ENCODE peak calls at places on chromosomes 3 and 15, in six cellular contexts. One of them, this sample, is unnamed.

GRCh38 chr3:170038434-170039110 is 777 bp downstream of the GPR160 start:
- DNase-seq in GM13977: peak; percentile 41
- DNase-seq in nephron progenitor cell: peak; percentile 42
- DNase-seq in neural progenitor cell: peak; percentile 66
- DNase-seq in heart right ventricle: no peak
- DNase-seq in activated B cell treated with CpG ODN at 0.5 μM for 24 hours: peak; percentile 51
- DNase-seq in this sample: peak; percentile 56

GRCh38 chr15:63503739-63504246 is 600 bp upstream of the USP3 start:
- DNase-seq in GM13977: peak; percentile 37
- DNase-seq in nephron progenitor cell: peak; percentile 23
- DNase-seq in neural progenitor cell: no peak
- DNase-seq in heart right ventricle: peak; percentile 73
- DNase-seq in activated B cell treated with CpG ODN at 0.5 μM for 24 hours: no peak
- DNase-seq in this sample: peak; percentile 49

GRCh38 chr15:98147415-98147814 is 186.9 kb downstream of the ARRDC4 start:
- DNase-seq in GM13977: no peak
- DNase-seq in nephron progenitor cell: no peak
- DNase-seq in neural progenitor cell: no peak
- DNase-seq in heart right ventricle: no peak
- DNase-seq in activated B cell treated with CpG ODN at 0.5 μM for 24 hours: no peak
- DNase-seq in this sample: no peak

GRCh38 chr15:67407709-67408257 is 113.1 kb upstream of the C15orf61 start:
- DNase-seq in GM13977: no peak
- DNase-seq in nephron progenitor cell: no peak
- DNase-seq in neural progenitor cell: no peak
- DNase-seq in heart right ventricle: no peak
- DNase-seq in activated B cell treated with CpG ODN at 0.5 μM for 24 hours: no peak
- DNase-seq in this sample: no peak

GRCh38 chr15:31091531-31091930 is 10.0 kb downstream of the TRPM1 start:
- DNase-seq in GM13977: no peak
- DNase-seq in nephron progenitor cell: no peak
- DNase-seq in neural progenitor cell: no peak
- DNase-seq in heart right ventricle: no peak
- DNase-seq in activated B cell treated with CpG ODN at 0.5 μM for 24 hours: no peak
- DNase-seq in this sample: no peak

GRCh38 chr3:127822166-127822835 is at the start of gene MGLL:
- DNase-seq in GM13977: peak; percentile 48
- DNase-seq in nephron progenitor cell: peak; percentile 55
- DNase-seq in neural progenitor cell: peak; percentile 49
- DNase-seq in heart right ventricle: peak; percentile 51
- DNase-seq in activated B cell treated with CpG ODN at 0.5 μM for 24 hours: peak; percentile 35
- DNase-seq in this sample: no peak

GRCh38 chr15:52206446-52206845 is 15.3 kb upstream of the GNB5 start:
- DNase-seq in GM13977: no peak
- DNase-seq in nephron progenitor cell: no peak
- DNase-seq in neural progenitor cell: no peak
- DNase-seq in heart right ventricle: no peak
- DNase-seq in activated B cell treated with CpG ODN at 0.5 μM for 24 hours: no peak
- DNase-seq in this sample: no peak

GRCh38 chr3:23085256-23085655 is 117.9 kb upstream of the UBE2E2 start:
- DNase-seq in GM13977: no peak
- DNase-seq in nephron progenitor cell: no peak
- DNase-seq in neural progenitor cell: no peak
- DNase-seq in heart right ventricle: no peak
- DNase-seq in activated B cell treated with CpG ODN at 0.5 μM for 24 hours: no peak
- DNase-seq in this sample: no peak

GRCh38 chr3:70108546-70108945 is 109.0 kb downstream of the SAMMSON start:
- DNase-seq in GM13977: no peak
- DNase-seq in nephron progenitor cell: no peak
- DNase-seq in neural progenitor cell: peak; percentile 45
- DNase-seq in heart right ventricle: no peak
- DNase-seq in activated B cell treated with CpG ODN at 0.5 μM for 24 hours: no peak
- DNase-seq in this sample: no peak

GRCh38 chr3:55198554-55198953 is 270.7 kb upstream of the LRTM1 start:
- DNase-seq in GM13977: no peak
- DNase-seq in nephron progenitor cell: no peak
- DNase-seq in neural progenitor cell: no peak
- DNase-seq in heart right ventricle: no peak
- DNase-seq in activated B cell treated with CpG ODN at 0.5 μM for 24 hours: no peak
- DNase-seq in this sample: no peak

GRCh38 chr15:99057020-99057419 is 47.9 kb upstream of the SYNM start:
- DNase-seq in GM13977: no peak
- DNase-seq in nephron progenitor cell: no peak
- DNase-seq in neural progenitor cell: peak; percentile 31
- DNase-seq in heart right ventricle: no peak
- DNase-seq in activated B cell treated with CpG ODN at 0.5 μM for 24 hours: no peak
- DNase-seq in this sample: no peak

GRCh38 chr3:10470120-10470665 is 35.2 kb downstream of the ATP2B2 start:
- DNase-seq in GM13977: no peak
- DNase-seq in nephron progenitor cell: no peak
- DNase-seq in neural progenitor cell: no peak
- DNase-seq in heart right ventricle: no peak
- DNase-seq in activated B cell treated with CpG ODN at 0.5 μM for 24 hours: no peak
- DNase-seq in this sample: no peak

GRCh38 chr15:66740802-66741201 is 38.8 kb downstream of the SMAD6 start:
- DNase-seq in GM13977: no peak
- DNase-seq in nephron progenitor cell: no peak
- DNase-seq in neural progenitor cell: no peak
- DNase-seq in heart right ventricle: no peak
- DNase-seq in activated B cell treated with CpG ODN at 0.5 μM for 24 hours: no peak
- DNase-seq in this sample: no peak

GRCh38 chr3:195770081-195770840 is 41.5 kb downstream of the MUC4 start:
- DNase-seq in GM13977: no peak
- DNase-seq in nephron progenitor cell: no peak
- DNase-seq in neural progenitor cell: no peak
- DNase-seq in heart right ventricle: no peak
- DNase-seq in activated B cell treated with CpG ODN at 0.5 μM for 24 hours: no peak
- DNase-seq in this sample: peak; percentile 41

GRCh38 chr15:27686376-27686775 is 412.7 kb downstream of the OCA2 start:
- DNase-seq in GM13977: no peak
- DNase-seq in nephron progenitor cell: no peak
- DNase-seq in neural progenitor cell: no peak
- DNase-seq in heart right ventricle: no peak
- DNase-seq in activated B cell treated with CpG ODN at 0.5 μM for 24 hours: no peak
- DNase-seq in this sample: no peak

GRCh38 chr15:29822685-29823459 is 604 bp upstream of the TJP1 start:
- DNase-seq in GM13977: no peak
- DNase-seq in nephron progenitor cell: peak; percentile 64
- DNase-seq in neural progenitor cell: peak; percentile 31
- DNase-seq in heart right ventricle: peak; percentile 80
- DNase-seq in activated B cell treated with CpG ODN at 0.5 μM for 24 hours: no peak
- DNase-seq in this sample: no peak

GRCh38 chr3:168996622-168997021 is 666.9 kb downstream of the MECOM start:
- DNase-seq in GM13977: no peak
- DNase-seq in nephron progenitor cell: no peak
- DNase-seq in neural progenitor cell: no peak
- DNase-seq in heart right ventricle: no peak
- DNase-seq in activated B cell treated with CpG ODN at 0.5 μM for 24 hours: no peak
- DNase-seq in this sample: no peak

GRCh38 chr15:90496791-90497190 is 32.9 kb upstream of the CRTC3 start:
- DNase-seq in GM13977: no peak
- DNase-seq in nephron progenitor cell: no peak
- DNase-seq in neural progenitor cell: no peak
- DNase-seq in heart right ventricle: no peak
- DNase-seq in activated B cell treated with CpG ODN at 0.5 μM for 24 hours: no peak
- DNase-seq in this sample: no peak

GRCh38 chr3:133152821-133153220 is 114.6 kb downstream of the TMEM108 start:
- DNase-seq in GM13977: no peak
- DNase-seq in nephron progenitor cell: no peak
- DNase-seq in neural progenitor cell: no peak
- DNase-seq in heart right ventricle: no peak
- DNase-seq in activated B cell treated with CpG ODN at 0.5 μM for 24 hours: no peak
- DNase-seq in this sample: no peak

GRCh38 chr15:27017168-27017809 is 46.3 kb downstream of the GABRG3 start:
- DNase-seq in GM13977: peak; percentile 38
- DNase-seq in nephron progenitor cell: peak; percentile 85
- DNase-seq in neural progenitor cell: peak; percentile 84
- DNase-seq in heart right ventricle: no peak
- DNase-seq in activated B cell treated with CpG ODN at 0.5 μM for 24 hours: no peak
- DNase-seq in this sample: peak; percentile 64

GRCh38 chr3:43034911-43035310 is 55.8 kb downstream of the GASK1A start:
- DNase-seq in GM13977: no peak
- DNase-seq in nephron progenitor cell: no peak
- DNase-seq in neural progenitor cell: no peak
- DNase-seq in heart right ventricle: no peak
- DNase-seq in activated B cell treated with CpG ODN at 0.5 μM for 24 hours: no peak
- DNase-seq in this sample: no peak

GRCh38 chr15:40105517-40106202 is 3.0 kb downstream of the BMF start:
- DNase-seq in GM13977: peak; percentile 80
- DNase-seq in nephron progenitor cell: no peak
- DNase-seq in neural progenitor cell: no peak
- DNase-seq in heart right ventricle: no peak
- DNase-seq in activated B cell treated with CpG ODN at 0.5 μM for 24 hours: peak; percentile 54
- DNase-seq in this sample: peak; percentile 72

DNA sequence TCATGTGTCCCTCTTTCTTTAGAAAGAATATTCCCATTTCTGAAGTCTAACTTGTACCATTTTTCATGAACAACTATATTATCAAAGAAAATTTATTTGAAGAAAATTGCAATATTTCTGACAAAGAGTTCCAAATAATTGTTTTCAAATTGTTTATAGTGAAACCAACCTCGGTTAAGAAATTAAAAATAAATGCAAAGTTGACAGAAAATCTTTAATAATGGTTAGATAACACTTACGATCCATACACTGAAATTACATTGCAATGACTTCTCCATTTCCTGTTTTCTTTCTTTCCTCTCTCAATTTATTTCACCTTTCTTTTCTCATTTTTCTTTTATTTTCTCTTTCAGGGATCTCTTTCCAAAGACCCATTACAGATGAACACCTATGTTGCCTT is 125.1 kb downstream of the STAC start:
- DNase-seq in GM13977: no peak
- DNase-seq in nephron progenitor cell: no peak
- DNase-seq in neural progenitor cell: no peak
- DNase-seq in heart right ventricle: no peak
- DNase-seq in activated B cell treated with CpG ODN at 0.5 μM for 24 hours: no peak
- DNase-seq in this sample: no peak
- TF ChIP-seq CTCF in GM13977: no peak
- TF ChIP-seq CTCF in nephron progenitor cell: no peak
- TF ChIP-seq CTCF in neural progenitor cell: no peak
- TF ChIP-seq CTCF in heart right ventricle: no peak
- TF ChIP-seq CTCF in activated B cell treated with CpG ODN at 0.5 μM for 24 hours: no peak
- TF ChIP-seq CTCF in this sample: no peak

DNA sequence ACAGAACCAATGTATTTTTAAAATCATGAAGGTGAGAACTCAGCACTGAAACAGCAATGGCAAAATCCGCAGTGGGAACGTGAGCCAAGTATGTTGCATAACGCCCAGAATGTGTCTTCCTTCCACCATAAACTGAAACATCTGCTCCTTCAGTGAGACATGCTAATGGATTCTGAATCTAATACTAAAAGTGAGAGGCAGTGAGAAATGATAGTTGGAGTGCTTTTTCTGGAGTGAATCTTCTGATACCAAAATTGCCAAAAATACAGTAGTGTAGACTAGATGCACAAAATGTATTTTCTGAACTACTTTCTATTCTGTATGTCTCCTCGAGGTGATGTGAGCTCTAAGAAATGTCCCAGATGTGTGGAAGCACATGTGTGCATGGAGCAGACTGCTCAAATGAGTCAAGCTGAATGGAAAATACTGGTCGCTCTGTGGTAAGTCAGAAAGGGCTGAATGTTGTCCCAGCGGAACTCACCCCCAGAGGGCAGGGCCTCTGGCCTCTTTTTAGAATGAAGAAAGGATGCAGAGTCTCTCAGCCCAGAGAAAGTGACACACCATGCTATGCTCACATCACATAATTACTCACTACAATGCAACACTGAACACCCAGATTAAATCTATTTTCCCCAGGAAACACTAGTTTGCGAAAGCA is 73.0 kb downstream of the ATP10A start:
- DNase-seq in GM13977: no peak
- DNase-seq in nephron progenitor cell: no peak
- DNase-seq in neural progenitor cell: no peak
- DNase-seq in heart right ventricle: peak; percentile 54
- DNase-seq in activated B cell treated with CpG ODN at 0.5 μM for 24 hours: no peak
- DNase-seq in this sample: no peak
- TF ChIP-seq CTCF in GM13977: no peak
- TF ChIP-seq CTCF in nephron progenitor cell: no peak
- TF ChIP-seq CTCF in neural progenitor cell: no peak
- TF ChIP-seq CTCF in heart right ventricle: no peak
- TF ChIP-seq CTCF in activated B cell treated with CpG ODN at 0.5 μM for 24 hours: no peak
- TF ChIP-seq CTCF in this sample: no peak

GRCh38 chr3:63661242-63661641 is 8.8 kb downstream of the SNTN start:
- DNase-seq in GM13977: no peak
- DNase-seq in nephron progenitor cell: no peak
- DNase-seq in neural progenitor cell: no peak
- DNase-seq in heart right ventricle: no peak
- DNase-seq in activated B cell treated with CpG ODN at 0.5 μM for 24 hours: no peak
- DNase-seq in this sample: no peak
- TF ChIP-seq CTCF in GM13977: peak; percentile 16
- TF ChIP-seq CTCF in nephron progenitor cell: no peak
- TF ChIP-seq CTCF in neural progenitor cell: no peak
- TF ChIP-seq CTCF in heart right ventricle: no peak
- TF ChIP-seq CTCF in activated B cell treated with CpG ODN at 0.5 μM for 24 hours: no peak
- TF ChIP-seq CTCF in this sample: no peak

GRCh38 chr3:126525091-126525852 is 1.3 kb downstream of the CHST13 start:
- DNase-seq in GM13977: no peak
- DNase-seq in nephron progenitor cell: no peak
- DNase-seq in neural progenitor cell: no peak
- DNase-seq in heart right ventricle: no peak
- DNase-seq in activated B cell treated with CpG ODN at 0.5 μM for 24 hours: no peak
- DNase-seq in this sample: no peak

GRCh38 chr3:126525853-126526667 is 2.1 kb downstream of the CHST13 start:
- DNase-seq in GM13977: no peak
- DNase-seq in nephron progenitor cell: no peak
- DNase-seq in neural progenitor cell: no peak
- DNase-seq in heart right ventricle: no peak
- DNase-seq in activated B cell treated with CpG ODN at 0.5 μM for 24 hours: no peak
- DNase-seq in this sample: no peak

GRCh38 chr3:126524429-126524988 is 554 bp downstream of the CHST13 start:
- DNase-seq in GM13977: no peak
- DNase-seq in nephron progenitor cell: no peak
- DNase-seq in neural progenitor cell: no peak
- DNase-seq in heart right ventricle: no peak
- DNase-seq in activated B cell treated with CpG ODN at 0.5 μM for 24 hours: no peak
- DNase-seq in this sample: no peak

GRCh38 chr3:126522363-126522788 is 1.6 kb upstream of the CHST13 start:
- DNase-seq in GM13977: peak; percentile 83
- DNase-seq in nephron progenitor cell: peak; percentile 78
- DNase-seq in neural progenitor cell: peak; percentile 80
- DNase-seq in heart right ventricle: peak; percentile 39
- DNase-seq in activated B cell treated with CpG ODN at 0.5 μM for 24 hours: peak; percentile 37
- DNase-seq in this sample: peak; percentile 82

DNA sequence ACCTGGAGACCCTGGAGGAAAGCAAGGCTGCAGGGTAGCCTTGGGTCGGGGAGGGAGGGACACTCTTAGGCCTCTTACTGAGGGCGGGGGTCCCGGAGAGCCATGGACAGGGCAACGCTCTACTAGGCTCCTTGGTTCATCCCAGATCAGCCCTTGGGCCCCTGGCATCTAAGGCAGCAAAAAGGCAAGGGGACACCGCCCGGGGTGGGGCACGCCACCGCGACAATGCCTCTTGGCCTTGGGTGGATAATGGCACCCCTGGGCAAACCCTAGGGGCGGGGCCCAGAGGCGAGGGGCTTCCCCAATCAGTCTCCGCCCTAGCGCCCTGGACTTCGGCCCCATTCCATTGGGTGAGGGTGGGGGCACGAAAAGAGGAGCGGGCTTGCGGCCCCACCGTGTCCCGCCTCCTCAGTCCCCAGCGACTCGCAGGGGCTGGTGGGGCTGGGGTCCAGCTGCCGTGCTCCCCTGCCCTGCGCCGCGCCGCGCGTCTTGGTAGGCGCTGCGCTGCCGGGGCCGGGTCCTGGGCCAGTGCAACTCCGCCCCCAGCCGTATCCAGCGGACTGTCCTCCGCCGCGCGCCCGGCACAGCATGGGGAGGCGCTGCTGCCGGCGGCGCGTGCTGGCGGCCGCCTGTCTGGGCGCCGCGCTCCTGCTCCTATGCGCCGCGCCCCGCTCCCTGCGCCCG is at the start of gene CHST13:
- DNase-seq in GM13977: no peak
- DNase-seq in nephron progenitor cell: peak; percentile 80
- DNase-seq in neural progenitor cell: peak; percentile 91
- DNase-seq in heart right ventricle: no peak
- DNase-seq in activated B cell treated with CpG ODN at 0.5 μM for 24 hours: no peak
- DNase-seq in this sample: no peak
- TF ChIP-seq CTCF in GM13977: no peak
- TF ChIP-seq CTCF in nephron progenitor cell: no peak
- TF ChIP-seq CTCF in neural progenitor cell: peak; percentile 22
- TF ChIP-seq CTCF in heart right ventricle: no peak
- TF ChIP-seq CTCF in activated B cell treated with CpG ODN at 0.5 μM for 24 hours: no peak
- TF ChIP-seq CTCF in this sample: no peak

This sample was measured in GM13976.